ENCODE peak calls at places on chromosomes 1 and 21, in ten cellular contexts. K is IMR-90, M is upper lobe of right lung, E is aorta, X is tibial artery, P is PC-9, S is OCI-LY7, J is right lobe of liver, U is pancreas, N is MG63. L is an unnamed sample. For H3K9me3, the result is how much of the 10 kb centered on the place peaks cover.

GRCh38 chr1:206455320-206455680 is 15.0 kb upstream of the IKBKE start:
- DNase-seq in E (no peak), X (no peak), P (no peak), N (no peak), U (no peak), S (no peak), J (no peak), K (no peak), M (no peak), L (no peak)

GRCh38 chr1:40312238-40313205 is 4.6 kb downstream of the COL9A2 start:
- DNase-seq in J (no peak), S (peak), N (no peak), E (peak), M (no peak), U (no peak), P (peak), K (no peak), X (no peak), L (peak)

GRCh38 chr1:180917306-180918065 is 4.8 kb downstream of the KIAA1614 start:
- DNase-seq in K (peak), N (peak), X (no peak), E (peak), U (peak), M (peak), J (no peak), S (no peak), P (peak), L (no peak)

GRCh38 chr1:84069236-84069845 is 70.4 kb upstream of the TTLL7 start:
- DNase-seq in S (peak), N (no peak), M (no peak), X (no peak), P (no peak), E (no peak), J (no peak), K (no peak), U (no peak), L (no peak)

GRCh38 chr1:24424207-24424606 is 8.6 kb downstream of the NIPAL3 start:
- DNase-seq in N (no peak), S (no peak), E (no peak), P (no peak), M (no peak), U (no peak), J (no peak), K (no peak), X (no peak), L (no peak)

GRCh38 chr1:235424092-235424491 is 56.9 kb downstream of the TBCE start:
- DNase-seq in M (no peak), U (no peak), J (peak), K (no peak), N (no peak), X (no peak), P (no peak), E (no peak), S (no peak), L (no peak)

GRCh38 chr1:78102082-78102481 is 56.3 kb downstream of the GIPC2 start:
- DNase-seq in E (no peak), M (no peak), K (peak), X (no peak), S (no peak), P (no peak), J (no peak), U (no peak), N (peak), L (no peak)

GRCh38 chr1:21261551-21262281 is 28.5 kb downstream of the ECE1 start:
- DNase-seq in K (peak), J (no peak), N (peak), P (peak), S (no peak), X (peak), U (no peak), E (peak), M (no peak), L (no peak)

GRCh38 chr1:56506951-56507437 is 72.4 kb downstream of the PLPP3 start:
- DNase-seq in U (no peak), S (no peak), E (no peak), X (no peak), P (no peak), M (no peak), N (no peak), J (no peak), K (no peak), L (no peak)

GRCh38 chr1:194062526-194062925 is 876.1 kb upstream of the B3GALT2 start:
- DNase-seq in X (no peak), U (no peak), J (no peak), K (no peak), E (no peak), M (no peak), N (no peak), P (no peak), S (no peak), L (no peak)

DNA sequence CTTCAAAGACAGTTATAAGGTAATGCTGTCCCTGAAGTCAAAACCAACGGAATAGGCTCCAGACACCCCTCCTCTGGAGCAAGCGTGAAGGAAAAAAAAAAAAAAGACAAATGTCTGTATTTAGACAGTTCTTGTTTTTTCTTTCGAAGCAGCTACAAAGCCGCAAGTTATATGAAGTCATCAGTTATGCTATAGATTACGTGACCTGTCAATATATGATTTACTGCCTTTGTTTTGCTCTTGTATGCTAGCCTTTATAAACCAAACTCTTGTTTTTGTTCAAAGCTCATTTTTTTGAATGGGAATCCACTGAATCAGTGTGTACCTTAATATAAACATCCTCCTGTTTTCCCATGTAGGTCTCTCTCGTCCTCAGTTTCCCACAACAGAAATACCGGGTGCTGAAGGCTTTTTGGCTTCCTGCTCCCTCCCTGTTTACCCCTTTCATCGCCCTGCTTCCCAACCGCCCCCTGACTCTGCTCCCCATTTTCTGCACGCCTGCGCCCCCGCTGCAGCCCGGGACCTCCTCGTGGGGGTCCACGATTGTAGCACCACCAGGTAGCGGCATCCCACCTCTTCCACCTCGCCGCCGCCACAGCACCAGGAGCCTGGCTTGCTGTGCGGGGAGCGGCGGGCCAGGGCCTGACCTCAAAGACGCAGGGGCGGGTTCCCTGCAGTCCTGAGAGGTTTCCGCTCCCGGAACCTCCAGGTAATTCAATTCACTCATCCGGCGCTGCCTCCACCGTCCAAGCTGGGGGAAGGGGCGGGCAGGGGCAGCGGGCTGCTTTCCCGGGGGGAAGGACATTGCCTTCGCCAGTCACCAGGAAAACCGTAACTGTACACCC is 5.2 kb upstream of the ZNF678 start:
- DNase-seq in J (no peak), E (no peak), M (no peak), N (no peak), K (no peak), S (no peak), P (no peak), U (no peak), X (no peak), L (no peak)
- H3K9me3 ChIP-seq in J (under half), E (under half), M (under half), N (under half), K (under half), S (under half), P (under half), U (under half), X (under half), L (under half)

DNA sequence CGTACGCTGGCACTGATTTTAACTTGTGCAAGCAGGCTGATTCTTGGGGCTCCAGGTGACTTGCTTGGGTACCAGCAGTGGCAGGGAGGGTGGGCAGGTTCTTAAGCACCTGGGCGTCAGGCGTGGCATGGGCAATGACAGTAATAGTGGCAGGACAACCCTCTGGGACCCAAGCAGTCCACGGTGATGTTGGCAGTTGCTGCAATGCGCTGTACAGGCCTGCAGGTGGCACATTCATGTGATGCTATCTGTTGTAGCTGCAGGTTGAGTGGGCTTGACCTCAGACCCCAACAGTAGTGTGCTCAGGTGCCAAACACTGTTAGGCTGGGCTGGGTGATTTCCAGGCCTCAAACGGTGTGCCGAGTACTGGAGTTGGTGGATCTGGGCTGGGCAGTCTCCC is 10.2 kb upstream of the OR10J4 start:
- DNase-seq in K (no peak), E (no peak), N (no peak), M (no peak), U (no peak), X (no peak), P (no peak), J (no peak), S (no peak), L (no peak)
- H3K9me3 ChIP-seq in K (under half), E (under half), N (under half), M (under half), U (under half), X (under half), P (under half), J (under half), S (under half), L (half or more)

GRCh38 chr1:247070645-247071044 is 8.0 kb downstream of the ZNF670 start:
- DNase-seq in E (no peak), J (no peak), N (no peak), S (no peak), X (no peak), K (no peak), P (no peak), M (no peak), U (no peak), L (no peak)
- H3K9me3 ChIP-seq in E (under half), J (under half), N (under half), S (under half), X (under half), K (under half), P (under half), M (under half), U (under half), L (under half)

GRCh38 chr1:247056071-247056470 is 22.5 kb downstream of the ZNF670 start:
- DNase-seq in P (no peak), E (no peak), K (no peak), J (no peak), M (no peak), U (no peak), S (no peak), X (no peak), N (no peak), L (no peak)
- H3K9me3 ChIP-seq in P (under half), E (under half), K (under half), J (under half), M (under half), U (under half), S (half or more), X (under half), N (half or more), L (under half)

DNA sequence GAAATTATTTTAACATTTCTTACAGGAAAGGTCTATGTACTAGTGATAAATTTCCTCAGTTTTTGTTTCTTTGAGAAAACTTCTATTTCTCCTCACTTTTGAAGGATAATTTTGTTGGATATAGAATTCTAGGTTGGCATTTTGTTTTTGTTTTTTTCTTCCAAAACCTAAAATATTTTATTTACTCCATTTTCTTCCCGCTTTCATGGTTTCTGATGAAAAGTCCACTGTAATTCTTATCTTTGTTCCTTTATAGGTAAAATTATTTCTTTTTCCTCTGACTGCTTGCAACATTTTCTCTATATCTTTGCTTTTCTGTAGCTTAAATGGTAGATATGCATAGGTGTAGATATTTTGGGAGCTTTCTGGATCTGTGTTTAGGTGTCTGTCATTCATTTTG is 153.9 kb upstream of the DSCAM start:
- DNase-seq in J (no peak), P (no peak), N (no peak), K (no peak), S (no peak), E (no peak), U (no peak), M (no peak), X (no peak), L (no peak)
- H3K9me3 ChIP-seq in J (under half), P (under half), N (under half), K (under half), S (under half), E (under half), U (under half), M (under half), X (under half), L (under half)

GRCh38 chr1:159023723-159024122 is 14.0 kb downstream of the IFI16 start:
- DNase-seq in K (no peak), M (no peak), N (no peak), X (no peak), U (no peak), J (no peak), E (no peak), P (no peak), S (no peak), L (no peak)
- H3K9me3 ChIP-seq in K (under half), M (under half), N (under half), X (under half), U (under half), J (under half), E (under half), P (under half), S (under half), L (under half)

GRCh38 chr21:7952648-7953047 is 2568.7 kb upstream of the TPTE start:
- DNase-seq in P (no peak), U (no peak), M (no peak), N (no peak), X (no peak), J (no peak), S (no peak), K (no peak), E (no peak), L (no peak)

GRCh38 chr21:7947422-7947821 is 2574.0 kb upstream of the TPTE start:
- DNase-seq in X (no peak), P (no peak), U (no peak), J (no peak), S (no peak), N (no peak), E (no peak), K (no peak), M (no peak), L (no peak)

GRCh38 chr21:7953058-7953457 is 2568.3 kb upstream of the TPTE start:
- DNase-seq in X (no peak), E (no peak), U (no peak), M (no peak), K (no peak), N (no peak), P (no peak), S (no peak), J (no peak), L (no peak)

GRCh38 chr21:7957713-7958064 is 2563.7 kb upstream of the TPTE start:
- DNase-seq in J (no peak), N (no peak), M (no peak), P (no peak), X (no peak), K (no peak), S (no peak), E (no peak), U (no peak), L (no peak)

GRCh38 chr21:7951854-7952519 is 2569.4 kb upstream of the TPTE start:
- DNase-seq in J (no peak), X (no peak), E (no peak), N (no peak), P (no peak), M (no peak), K (no peak), U (no peak), S (no peak), L (no peak)
- H3K9me3 ChIP-seq in J (under half), X (half or more), E (under half), N (half or more), P (half or more), M (half or more), K (half or more), U (under half), S (half or more), L (under half)

GRCh38 chr1:4741876-4742423 is 87.5 kb downstream of the AJAP1 start:
- DNase-seq in J (no peak), P (no peak), U (no peak), N (no peak), X (no peak), S (no peak), E (no peak), M (no peak), K (no peak), L (no peak)
- H3K9me3 ChIP-seq in J (under half), P (under half), U (under half), N (under half), X (under half), S (under half), E (under half), M (under half), K (under half), L (under half)

GRCh38 chr1:80919426-80919825 is 881.3 kb upstream of the ADGRL2 start:
- DNase-seq in P (no peak), K (no peak), N (no peak), M (no peak), J (no peak), S (no peak), U (no peak), X (no peak), E (no peak), L (no peak)
- H3K9me3 ChIP-seq in P (under half), K (under half), N (under half), M (under half), J (under half), S (under half), U (under half), X (under half), E (under half), L (under half)

DNA sequence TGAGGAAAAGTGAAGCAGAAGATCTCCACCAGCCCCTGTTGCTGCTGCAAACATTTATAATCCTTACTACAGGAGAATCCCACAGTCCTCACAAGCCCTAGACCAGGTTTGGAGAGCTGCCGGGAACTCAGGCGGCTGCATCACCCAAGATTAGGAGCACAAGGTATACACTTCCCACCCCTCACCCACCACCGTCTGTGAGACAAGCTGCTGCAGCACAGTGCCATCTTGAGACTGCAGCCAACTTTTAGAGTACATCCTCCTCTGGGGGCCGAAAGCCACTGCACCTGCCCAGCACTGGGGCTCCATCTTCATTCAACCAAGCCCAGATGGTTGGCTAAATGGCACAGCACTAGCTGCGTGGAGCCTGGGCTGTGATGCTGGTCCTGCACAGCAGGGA is 13.8 kb downstream of the OLFML3 start:
- DNase-seq in X (no peak), P (no peak), M (no peak), S (no peak), K (no peak), E (no peak), U (no peak), N (no peak), J (no peak), L (no peak)
- H3K9me3 ChIP-seq in X (under half), P (under half), M (under half), S (under half), K (under half), E (under half), U (under half), N (under half), J (under half), L (under half)